ENCODE peak calls at places on chromosomes 2 and 18, in seven cellular contexts. One of them, this sample, is unnamed. For H3K4me1 and H3K36me3, the result is how much of the 10 kb centered on the place peaks cover.

GRCh38 chr2:183081908-183082307 is 3.4 kb downstream of the DUSP19 start:
- DNase-seq in tibial artery: no peak
- DNase-seq in adipocyte: peak
- DNase-seq in hepatocyte: no peak
- DNase-seq in HCT116: no peak
- DNase-seq in CD8-positive, alpha-beta T cell: no peak
- DNase-seq in thoracic aorta: no peak
- DNase-seq in this sample: no peak

GRCh38 chr2:145068509-145068908 is 548.6 kb upstream of the ZEB2 start:
- DNase-seq in tibial artery: no peak
- DNase-seq in adipocyte: peak
- DNase-seq in HCT116: no peak
- DNase-seq in thoracic aorta: no peak
- DNase-seq in CD8-positive, alpha-beta T cell: no peak
- DNase-seq in hepatocyte: no peak
- DNase-seq in this sample: no peak

GRCh38 chr2:126913881-126914495 is 15.3 kb downstream of the TEX51 start:
- DNase-seq in adipocyte: no peak
- DNase-seq in hepatocyte: no peak
- DNase-seq in CD8-positive, alpha-beta T cell: no peak
- DNase-seq in tibial artery: no peak
- DNase-seq in HCT116: no peak
- DNase-seq in thoracic aorta: no peak
- DNase-seq in this sample: no peak

GRCh38 chr18:52694804-52695203 is 354.8 kb downstream of the DCC start:
- DNase-seq in hepatocyte: peak
- DNase-seq in adipocyte: peak
- DNase-seq in tibial artery: no peak
- DNase-seq in HCT116: no peak
- DNase-seq in thoracic aorta: no peak
- DNase-seq in CD8-positive, alpha-beta T cell: no peak
- DNase-seq in this sample: no peak

GRCh38 chr2:20398956-20399567 is 47.8 kb upstream of the RHOB start:
- DNase-seq in hepatocyte: no peak
- DNase-seq in HCT116: no peak
- DNase-seq in tibial artery: no peak
- DNase-seq in CD8-positive, alpha-beta T cell: no peak
- DNase-seq in adipocyte: no peak
- DNase-seq in thoracic aorta: no peak
- DNase-seq in this sample: no peak

GRCh38 chr2:14601070-14601770 is 31.3 kb upstream of the LRATD1 start:
- DNase-seq in CD8-positive, alpha-beta T cell: no peak
- DNase-seq in HCT116: no peak
- DNase-seq in thoracic aorta: no peak
- DNase-seq in tibial artery: no peak
- DNase-seq in adipocyte: no peak
- DNase-seq in hepatocyte: no peak
- DNase-seq in this sample: no peak

GRCh38 chr18:8656226-8656625 is 47.0 kb downstream of the RAB12 start:
- DNase-seq in CD8-positive, alpha-beta T cell: no peak
- DNase-seq in adipocyte: no peak
- DNase-seq in HCT116: no peak
- DNase-seq in tibial artery: no peak
- DNase-seq in hepatocyte: no peak
- DNase-seq in thoracic aorta: no peak
- DNase-seq in this sample: no peak

GRCh38 chr2:121803503-121803902 is 48.1 kb downstream of the TSN start:
- DNase-seq in hepatocyte: no peak
- DNase-seq in tibial artery: no peak
- DNase-seq in CD8-positive, alpha-beta T cell: no peak
- DNase-seq in thoracic aorta: no peak
- DNase-seq in adipocyte: no peak
- DNase-seq in HCT116: no peak
- DNase-seq in this sample: no peak

GRCh38 chr18:76446321-76446720 is 48.7 kb downstream of the ZNF516 start:
- DNase-seq in hepatocyte: no peak
- DNase-seq in tibial artery: no peak
- DNase-seq in adipocyte: no peak
- DNase-seq in CD8-positive, alpha-beta T cell: no peak
- DNase-seq in HCT116: no peak
- DNase-seq in thoracic aorta: no peak
- DNase-seq in this sample: no peak

GRCh38 chr2:105698820-105699219 is 45.9 kb upstream of the NCK2 start:
- DNase-seq in CD8-positive, alpha-beta T cell: no peak
- DNase-seq in tibial artery: no peak
- DNase-seq in thoracic aorta: no peak
- DNase-seq in adipocyte: no peak
- DNase-seq in HCT116: no peak
- DNase-seq in hepatocyte: no peak
- DNase-seq in this sample: no peak

GRCh38 chr2:34423301-34423700 is 824.2 kb upstream of the FAM98A start:
- DNase-seq in hepatocyte: no peak
- DNase-seq in HCT116: no peak
- DNase-seq in thoracic aorta: no peak
- DNase-seq in adipocyte: no peak
- DNase-seq in CD8-positive, alpha-beta T cell: no peak
- DNase-seq in tibial artery: no peak
- DNase-seq in this sample: no peak

GRCh38 chr2:240962371-240963064 is 35.9 kb upstream of the SNED1 start:
- DNase-seq in hepatocyte: peak
- DNase-seq in thoracic aorta: no peak
- DNase-seq in tibial artery: peak
- DNase-seq in CD8-positive, alpha-beta T cell: peak
- DNase-seq in HCT116: no peak
- DNase-seq in adipocyte: peak
- DNase-seq in this sample: no peak

GRCh38 chr18:73288813-73289212 is 421.0 kb upstream of the NETO1 start:
- DNase-seq in HCT116: no peak
- DNase-seq in adipocyte: no peak
- DNase-seq in hepatocyte: no peak
- DNase-seq in CD8-positive, alpha-beta T cell: no peak
- DNase-seq in tibial artery: no peak
- DNase-seq in thoracic aorta: no peak
- DNase-seq in this sample: no peak

GRCh38 chr2:99961567-99961913 is 180.8 kb downstream of the AFF3 start:
- DNase-seq in CD8-positive, alpha-beta T cell: no peak
- DNase-seq in tibial artery: no peak
- DNase-seq in adipocyte: no peak
- DNase-seq in thoracic aorta: no peak
- DNase-seq in hepatocyte: no peak
- DNase-seq in HCT116: no peak
- DNase-seq in this sample: no peak

GRCh38 chr18:77098033-77098432 is 34.5 kb downstream of the MBP start:
- DNase-seq in thoracic aorta: no peak
- DNase-seq in CD8-positive, alpha-beta T cell: no peak
- DNase-seq in hepatocyte: no peak
- DNase-seq in HCT116: no peak
- DNase-seq in adipocyte: no peak
- DNase-seq in tibial artery: no peak
- DNase-seq in this sample: no peak

GRCh38 chr2:29097569-29097968 is 17.6 kb upstream of the CLIP4 start:
- DNase-seq in HCT116: no peak
- DNase-seq in tibial artery: no peak
- DNase-seq in hepatocyte: no peak
- DNase-seq in thoracic aorta: no peak
- DNase-seq in adipocyte: no peak
- DNase-seq in CD8-positive, alpha-beta T cell: no peak
- DNase-seq in this sample: no peak

GRCh38 chr18:9296233-9297006 is 38.2 kb upstream of the TWSG1 start:
- DNase-seq in thoracic aorta: no peak
- DNase-seq in HCT116: no peak
- DNase-seq in adipocyte: peak
- DNase-seq in tibial artery: no peak
- DNase-seq in CD8-positive, alpha-beta T cell: no peak
- DNase-seq in hepatocyte: no peak
- DNase-seq in this sample: no peak

GRCh38 chr2:28678944-28679343 is 72.7 kb upstream of the PPP1CB start:
- DNase-seq in adipocyte: no peak
- DNase-seq in HCT116: no peak
- DNase-seq in hepatocyte: no peak
- DNase-seq in CD8-positive, alpha-beta T cell: no peak
- DNase-seq in tibial artery: no peak
- DNase-seq in thoracic aorta: no peak
- DNase-seq in this sample: no peak

GRCh38 chr2:117858336-117858735 is 43.8 kb downstream of the DDX18 start:
- DNase-seq in HCT116: no peak
- DNase-seq in thoracic aorta: no peak
- DNase-seq in CD8-positive, alpha-beta T cell: no peak
- DNase-seq in adipocyte: no peak
- DNase-seq in hepatocyte: no peak
- DNase-seq in tibial artery: no peak
- DNase-seq in this sample: no peak

GRCh38 chr2:152525277-152525838 is 190.4 kb downstream of the FMNL2 start:
- DNase-seq in CD8-positive, alpha-beta T cell: no peak
- DNase-seq in thoracic aorta: no peak
- DNase-seq in HCT116: no peak
- DNase-seq in hepatocyte: no peak
- DNase-seq in tibial artery: no peak
- DNase-seq in adipocyte: peak
- DNase-seq in this sample: no peak

DNA sequence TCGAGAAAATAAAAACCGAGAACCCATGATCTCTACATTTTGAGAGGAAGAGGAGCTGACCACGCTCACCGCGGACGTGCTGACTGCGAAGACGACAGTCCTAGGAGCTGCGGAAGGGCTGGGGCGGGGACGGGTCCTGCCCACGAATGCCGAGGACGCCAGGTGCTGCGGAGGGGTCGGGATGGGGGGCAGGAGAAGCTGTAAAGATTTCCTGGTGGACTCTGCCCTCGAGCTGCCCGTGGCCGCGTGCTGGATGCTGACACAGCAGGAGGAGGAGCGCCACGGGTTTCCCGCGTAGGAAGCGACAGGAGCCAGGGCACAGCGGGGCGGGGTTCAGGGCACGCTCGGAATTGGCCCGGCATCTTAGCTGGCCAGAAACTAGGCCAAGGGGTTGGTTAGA is 22.2 kb downstream of the ZSCAN30 start:
- DNase-seq in tibial artery: no peak
- DNase-seq in CD8-positive, alpha-beta T cell: peak
- DNase-seq in thoracic aorta: no peak
- DNase-seq in adipocyte: no peak
- DNase-seq in hepatocyte: no peak
- DNase-seq in HCT116: no peak
- DNase-seq in this sample: no peak
- H3K4me3 ChIP-seq in tibial artery: peak
- H3K4me3 ChIP-seq in CD8-positive, alpha-beta T cell: peak
- H3K4me3 ChIP-seq in thoracic aorta: peak
- H3K4me3 ChIP-seq in adipocyte: peak
- H3K4me3 ChIP-seq in hepatocyte: no peak
- H3K4me3 ChIP-seq in HCT116: no peak
- H3K4me3 ChIP-seq in this sample: no peak

DNA sequence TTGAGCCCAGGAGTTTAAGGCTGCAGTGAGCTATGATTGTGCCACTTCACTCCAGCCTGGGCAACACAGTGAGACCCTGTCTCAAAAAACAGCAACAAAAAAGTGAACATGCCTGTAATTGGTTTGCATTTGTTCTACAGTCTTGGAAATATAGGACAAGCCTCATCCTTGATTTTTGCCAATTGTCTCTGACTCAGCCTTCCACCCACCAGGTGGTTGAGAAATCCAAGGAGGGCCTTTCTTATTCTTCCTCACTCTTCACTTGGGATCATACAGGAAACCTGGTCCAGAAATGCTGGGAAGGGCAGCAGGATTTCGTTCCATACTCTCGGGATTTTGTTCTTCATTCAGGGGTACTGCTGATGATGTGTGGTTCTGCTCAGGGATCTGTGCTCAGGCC is 94.6 kb downstream of the CDC42EP3 start:
- DNase-seq in CD8-positive, alpha-beta T cell: no peak
- DNase-seq in HCT116: no peak
- DNase-seq in tibial artery: no peak
- DNase-seq in hepatocyte: no peak
- DNase-seq in thoracic aorta: no peak
- DNase-seq in adipocyte: no peak
- DNase-seq in this sample: no peak
- H3K4me1 ChIP-seq in CD8-positive, alpha-beta T cell: under half
- H3K4me1 ChIP-seq in HCT116: under half
- H3K4me1 ChIP-seq in tibial artery: under half
- H3K4me1 ChIP-seq in hepatocyte: under half
- H3K4me1 ChIP-seq in thoracic aorta: under half
- H3K4me1 ChIP-seq in adipocyte: under half
- H3K4me1 ChIP-seq in this sample: under half

DNA sequence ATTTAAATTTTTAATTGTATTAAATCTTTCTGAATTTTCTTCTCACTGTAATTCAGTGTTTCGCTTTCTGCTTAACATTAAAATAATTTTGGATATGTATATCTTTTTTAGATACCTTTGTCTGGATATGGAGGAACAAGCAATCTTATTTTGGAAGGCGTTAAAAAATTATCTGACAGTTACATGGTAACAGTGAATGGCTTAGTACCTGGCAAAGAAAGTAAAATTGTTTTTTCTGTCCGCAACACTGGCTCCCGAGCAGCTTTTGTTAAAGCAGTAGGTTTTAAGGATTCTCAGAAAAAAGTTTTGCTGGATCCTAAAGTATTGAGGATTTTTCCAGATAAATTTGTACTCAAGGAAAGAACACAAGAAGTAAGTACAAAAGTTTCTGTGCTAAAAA is 95.7 kb downstream of the CEP192 start:
- DNase-seq in adipocyte: no peak
- DNase-seq in HCT116: no peak
- DNase-seq in hepatocyte: no peak
- DNase-seq in thoracic aorta: no peak
- DNase-seq in CD8-positive, alpha-beta T cell: no peak
- DNase-seq in tibial artery: no peak
- DNase-seq in this sample: no peak
- H3K36me3 ChIP-seq in adipocyte: under half
- H3K36me3 ChIP-seq in HCT116: under half
- H3K36me3 ChIP-seq in hepatocyte: under half
- H3K36me3 ChIP-seq in thoracic aorta: under half
- H3K36me3 ChIP-seq in CD8-positive, alpha-beta T cell: under half
- H3K36me3 ChIP-seq in tibial artery: under half
- H3K36me3 ChIP-seq in this sample: under half

DNA sequence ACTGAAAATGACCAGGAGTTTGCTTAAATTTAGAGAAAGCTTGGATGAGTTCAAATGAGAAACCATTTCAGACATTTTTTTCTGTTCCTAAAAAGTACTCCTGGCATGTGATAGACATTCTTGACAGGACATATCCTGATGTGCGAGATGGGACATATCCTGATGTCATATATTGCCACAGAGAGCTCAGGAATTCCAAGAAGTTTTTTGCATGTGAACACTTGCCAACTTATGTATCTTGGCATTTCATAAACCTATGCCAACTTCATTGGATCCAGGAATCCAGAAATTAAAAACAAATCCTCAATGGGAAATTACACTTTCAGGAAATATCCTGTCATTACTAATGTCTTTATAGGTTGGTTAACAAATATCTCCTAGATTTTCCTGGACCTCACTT is 2.9 kb upstream of the SERPINB3 start:
- DNase-seq in CD8-positive, alpha-beta T cell: no peak
- DNase-seq in HCT116: no peak
- DNase-seq in thoracic aorta: no peak
- DNase-seq in adipocyte: no peak
- DNase-seq in tibial artery: no peak
- DNase-seq in hepatocyte: no peak
- DNase-seq in this sample: no peak
- H3K4me3 ChIP-seq in CD8-positive, alpha-beta T cell: no peak
- H3K4me3 ChIP-seq in HCT116: no peak
- H3K4me3 ChIP-seq in thoracic aorta: no peak
- H3K4me3 ChIP-seq in adipocyte: no peak
- H3K4me3 ChIP-seq in tibial artery: no peak
- H3K4me3 ChIP-seq in hepatocyte: no peak
- H3K4me3 ChIP-seq in this sample: no peak